ENCODE peak calls at places on chromosomes 6 and 20, in four cellular contexts. One of them, this sample, is unnamed.

GRCh38 chr6:92364948-92365386 is 1054.4 kb downstream of the EPHA7 start:
- DNase-seq in cardiac fibroblast: no peak
- DNase-seq in Peyer's patch: no peak
- DNase-seq in H9: no peak
- DNase-seq in this sample: no peak

GRCh38 chr6:42227173-42227850 is 9.7 kb upstream of the MRPS10 start:
- DNase-seq in cardiac fibroblast: no peak
- DNase-seq in Peyer's patch: no peak
- DNase-seq in H9: no peak
- DNase-seq in this sample: no peak

GRCh38 chr6:106125925-106126435 is 39.8 kb downstream of the PRDM1 start:
- DNase-seq in cardiac fibroblast: no peak
- DNase-seq in Peyer's patch: peak; percentile 77
- DNase-seq in H9: no peak
- DNase-seq in this sample: no peak

GRCh38 chr6:2738373-2738979 is 12.2 kb downstream of the MYLK4 start:
- DNase-seq in cardiac fibroblast: peak; percentile 80
- DNase-seq in Peyer's patch: peak; percentile 64
- DNase-seq in H9: peak; percentile 60
- DNase-seq in this sample: no peak

GRCh38 chr6:2893276-2893675 is 9.8 kb downstream of the SERPINB9 start:
- DNase-seq in cardiac fibroblast: no peak
- DNase-seq in Peyer's patch: no peak
- DNase-seq in H9: no peak
- DNase-seq in this sample: no peak

GRCh38 chr20:58892126-58892931 is 39.8 kb downstream of the GNAS start:
- DNase-seq in cardiac fibroblast: peak; percentile 65
- DNase-seq in Peyer's patch: peak; percentile 88
- DNase-seq in H9: peak; percentile 70
- DNase-seq in this sample: peak; percentile 81

GRCh38 chr6:155240905-155241600 is 22.8 kb upstream of the CLDN20 start:
- DNase-seq in cardiac fibroblast: no peak
- DNase-seq in Peyer's patch: no peak
- DNase-seq in H9: no peak
- DNase-seq in this sample: no peak

GRCh38 chr6:166523782-166524569 is 62.5 kb downstream of the RAMACL start:
- DNase-seq in cardiac fibroblast: no peak
- DNase-seq in Peyer's patch: peak; percentile 34
- DNase-seq in H9: no peak
- DNase-seq in this sample: no peak

GRCh38 chr6:84422380-84422968 is 195.0 kb upstream of the CEP162 start:
- DNase-seq in cardiac fibroblast: peak; percentile 85
- DNase-seq in Peyer's patch: no peak
- DNase-seq in H9: peak; percentile 81
- DNase-seq in this sample: peak; percentile 48

GRCh38 chr6:114096553-114097172 is 125.7 kb upstream of the HDAC2 start:
- DNase-seq in cardiac fibroblast: peak; percentile 57
- DNase-seq in Peyer's patch: no peak
- DNase-seq in H9: no peak
- DNase-seq in this sample: no peak

GRCh38 chr20:8766868-8767390 is 302.0 kb upstream of the PLCB4 start:
- DNase-seq in cardiac fibroblast: no peak
- DNase-seq in Peyer's patch: no peak
- DNase-seq in H9: no peak
- DNase-seq in this sample: no peak

GRCh38 chr6:152078804-152079203 is 271.3 kb downstream of the ESR1 start:
- DNase-seq in cardiac fibroblast: no peak
- DNase-seq in Peyer's patch: no peak
- DNase-seq in H9: peak; percentile 84
- DNase-seq in this sample: no peak
- TF ChIP-seq CTCF in cardiac fibroblast: no peak
- TF ChIP-seq CTCF in Peyer's patch: no peak
- TF ChIP-seq CTCF in H9: peak; percentile 68
- TF ChIP-seq CTCF in this sample: no peak

DNA sequence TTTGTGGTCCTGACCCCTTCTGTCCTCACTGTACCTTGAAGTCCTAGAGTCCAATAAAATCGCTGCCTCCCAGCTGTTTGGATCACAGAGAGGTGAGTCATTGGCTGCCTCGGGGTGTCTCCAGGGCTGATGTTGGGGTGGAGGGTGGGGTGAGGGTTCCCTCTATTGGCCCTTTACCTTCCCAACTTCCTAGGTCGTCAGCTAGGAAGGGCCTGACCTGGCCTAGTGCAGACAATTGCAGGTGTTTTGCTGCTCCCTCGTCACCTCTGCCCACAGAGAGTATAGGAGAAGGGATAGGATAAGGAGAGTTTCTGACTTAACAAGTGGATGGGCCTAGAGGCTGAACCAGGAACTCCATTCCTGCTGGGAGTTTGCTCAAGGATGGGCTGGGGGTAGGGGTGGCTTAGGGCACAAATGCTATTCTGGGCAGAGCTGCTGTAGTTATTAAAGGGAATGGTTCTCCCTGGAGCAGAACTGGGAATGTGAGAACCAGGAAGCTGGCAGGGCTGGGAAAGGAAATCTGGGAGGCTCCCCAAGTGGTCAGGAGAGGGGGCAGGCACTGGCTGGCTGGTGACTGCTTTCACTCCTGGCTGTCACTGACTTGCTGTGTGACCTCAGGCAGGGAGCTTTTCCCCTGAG is 1.4 kb downstream of the TP53INP2 start:
- DNase-seq in cardiac fibroblast: peak; percentile 46
- DNase-seq in Peyer's patch: peak; percentile 83
- DNase-seq in H9: peak; percentile 39
- DNase-seq in this sample: no peak
- TF ChIP-seq CTCF in cardiac fibroblast: peak; percentile 8
- TF ChIP-seq CTCF in Peyer's patch: peak; percentile 50
- TF ChIP-seq CTCF in H9: peak; percentile 24
- TF ChIP-seq CTCF in this sample: no peak

DNA sequence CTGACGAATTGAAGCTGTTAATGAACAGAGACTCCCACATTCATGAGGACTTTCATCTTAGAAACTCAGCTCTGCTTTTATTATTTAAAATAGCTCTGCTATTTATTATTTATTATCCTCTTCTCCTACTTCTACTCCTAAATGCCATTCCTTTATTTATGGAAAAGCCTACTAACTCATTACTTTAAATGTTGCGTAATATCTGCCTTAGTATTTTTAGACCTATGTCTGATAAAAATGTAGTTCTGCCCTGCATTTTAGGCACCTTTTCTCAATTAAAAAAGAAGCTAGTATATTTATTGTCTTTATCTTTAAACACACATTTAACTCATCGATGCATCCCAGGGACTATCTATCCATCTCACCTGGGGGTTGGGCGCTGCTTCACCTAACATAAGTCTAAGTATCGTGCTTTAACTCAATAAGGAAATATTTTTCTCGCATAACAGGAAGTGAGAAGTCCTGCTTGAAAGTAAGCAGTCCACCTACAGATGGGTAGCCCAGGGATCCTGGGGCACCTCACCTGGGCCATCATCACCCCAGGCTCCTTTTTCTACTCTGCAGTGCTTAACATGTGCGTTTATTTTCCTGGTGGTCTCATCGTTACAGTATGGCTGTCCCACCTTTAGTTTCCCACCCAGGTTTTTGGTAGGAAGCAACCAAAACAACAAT is 31.3 kb upstream of the FAM184A start:
- DNase-seq in cardiac fibroblast: no peak
- DNase-seq in Peyer's patch: no peak
- DNase-seq in H9: no peak
- DNase-seq in this sample: no peak
- TF ChIP-seq CTCF in cardiac fibroblast: no peak
- TF ChIP-seq CTCF in Peyer's patch: no peak
- TF ChIP-seq CTCF in H9: no peak
- TF ChIP-seq CTCF in this sample: no peak

GRCh38 chr20:36279776-36280175 is 26.4 kb upstream of the DLGAP4 start:
- DNase-seq in cardiac fibroblast: no peak
- DNase-seq in Peyer's patch: no peak
- DNase-seq in H9: no peak
- DNase-seq in this sample: no peak
- TF ChIP-seq CTCF in cardiac fibroblast: no peak
- TF ChIP-seq CTCF in Peyer's patch: no peak
- TF ChIP-seq CTCF in H9: no peak
- TF ChIP-seq CTCF in this sample: no peak

This sample was measured in lower lobe of right lung.